ENCODE peak calls at places on chromosomes 5 and 9, in four cellular contexts. E is NCI-H1436 treated with DMSO at 0.1 percent for 48 hours, G is EL, D is GM19239. W is an unnamed sample.

GRCh38 chr9:26833792-26834191 is 58.8 kb downstream of the CAAP1 start:
- DNase-seq in D (no peak), G (peak; percentile 42), E (peak; percentile 9), W (peak; percentile 31)

GRCh38 chr9:89481161-89481915 is 16.6 kb downstream of the SEMA4D start:
- DNase-seq in G (no peak), D (no peak), E (no peak), W (no peak)

GRCh38 chr9:98998441-98999151 is 54.9 kb downstream of the COL15A1 start:
- DNase-seq in G (peak; percentile 67), D (peak; percentile 57), E (no peak), W (peak; percentile 89)

GRCh38 chr9:138117101-138117750 is 239.6 kb downstream of the CACNA1B start:
- DNase-seq in D (no peak), G (no peak), E (no peak), W (no peak)

GRCh38 chr9:98575379-98576346 is 133.1 kb downstream of the GABBR2 start:
- DNase-seq in G (peak; percentile 76), D (peak; percentile 54), E (no peak), W (no peak)

GRCh38 chr5:157651623-157652376 is 438 bp downstream of the SOX30 start:
- DNase-seq in G (peak; percentile 25), D (peak; percentile 42), E (no peak), W (no peak)

GRCh38 chr9:89254773-89255125 is 56.2 kb upstream of the CKS2 start:
- DNase-seq in D (no peak), E (no peak), G (no peak), W (no peak)

GRCh38 chr5:91928751-91929521 is 545.8 kb upstream of the ARRDC3 start:
- DNase-seq in E (peak; percentile 21), D (no peak), G (peak; percentile 10), W (no peak)

GRCh38 chr9:129317179-129318011 is 139.3 kb upstream of the IER5L start:
- DNase-seq in D (no peak), E (no peak), G (peak; percentile 48), W (no peak)

GRCh38 chr9:88605500-88606172 is 70.7 kb downstream of the NXNL2 start:
- DNase-seq in D (no peak), E (no peak), G (no peak), W (no peak)

GRCh38 chr5:172868924-172869565 is 35.0 kb downstream of the ERGIC1 start:
- DNase-seq in E (no peak), G (peak; percentile 93), D (no peak), W (no peak)

GRCh38 chr5:109454726-109455505 is 45.1 kb upstream of the PJA2 start:
- DNase-seq in E (no peak), D (no peak), G (peak; percentile 64), W (no peak)

GRCh38 chr5:33631139-33631538 is 190.4 kb downstream of the TARS1 start:
- DNase-seq in E (no peak), D (no peak), G (no peak), W (no peak)

GRCh38 chr9:37042421-37042820 is 8.4 kb upstream of the PAX5 start:
- DNase-seq in G (no peak), E (no peak), D (no peak), W (no peak)

GRCh38 chr9:109574061-109574882 is 76.2 kb upstream of the PTPN3 start:
- DNase-seq in G (peak; percentile 65), E (no peak), D (no peak), W (peak; percentile 49)

GRCh38 chr9:114629563-114630090 is 18.5 kb downstream of the TMEM268 start:
- DNase-seq in E (no peak), G (no peak), D (no peak), W (no peak)

GRCh38 chr9:127219533-127219932 is 45.0 kb upstream of the GARNL3 start:
- DNase-seq in G (no peak), E (no peak), D (no peak), W (no peak)

GRCh38 chr9:131271506-131271931 is 4.8 kb downstream of the FAM78A start:
- DNase-seq in E (no peak), G (no peak), D (no peak), W (no peak)

GRCh38 chr9:110078626-110079025 is 129.3 kb downstream of the C9orf152 start:
- DNase-seq in E (peak; percentile 60), D (no peak), G (no peak), W (no peak)

GRCh38 chr5:153987310-153987709 is 51.4 kb downstream of the FAM114A2 start:
- DNase-seq in E (no peak), G (no peak), D (no peak), W (no peak)

GRCh38 chr5:180116441-180117377 is 45.1 kb upstream of the RNF130 start:
- DNase-seq in E (no peak), D (no peak), G (no peak), W (peak; percentile 29)

GRCh38 chr9:89149726-89150125 is 28.9 kb downstream of the SHC3 start:
- DNase-seq in E (no peak), D (no peak), G (peak; percentile 71), W (no peak)

GRCh38 chr9:18606831-18607230 is 132.9 kb downstream of the ADAMTSL1 start:
- DNase-seq in E (no peak), G (peak; percentile 26), D (no peak), W (no peak)

GRCh38 chr5:19314840-19315239 is 673.2 kb downstream of the CDH18 start:
- DNase-seq in D (no peak), G (peak; percentile 45), E (no peak), W (no peak)

GRCh38 chr5:139543423-139543991 is 17.6 kb upstream of the UBE2D2 start:
- DNase-seq in D (peak; percentile 61), E (no peak), G (no peak), W (peak; percentile 45)

GRCh38 chr5:98541641-98542040 is 231.8 kb upstream of the RGMB start:
- DNase-seq in D (no peak), E (no peak), G (no peak), W (no peak)

GRCh38 chr9:107636596-107637405 is 147.2 kb upstream of the KLF4 start:
- DNase-seq in E (no peak), G (no peak), D (no peak), W (no peak)

GRCh38 chr5:83553000-83553486 is 81.5 kb downstream of the VCAN start:
- DNase-seq in E (no peak), D (no peak), G (no peak), W (no peak)

GRCh38 chr9:116594552-116594951 is 92.6 kb upstream of the TRIM32 start:
- DNase-seq in D (no peak), G (peak; percentile 88), E (no peak), W (no peak)

GRCh38 chr5:74255692-74256091 is 384.8 kb downstream of the ENC1 start:
- DNase-seq in G (no peak), E (no peak), D (no peak), W (no peak)

GRCh38 chr9:123027517-123027916 is 6.0 kb upstream of the GPR21 start:
- DNase-seq in E (no peak), G (no peak), D (no peak), W (no peak)

GRCh38 chr5:93572101-93572772 is 8.8 kb downstream of the NR2F1-AS1 start:
- DNase-seq in E (no peak), G (no peak), D (no peak), W (no peak)

GRCh38 chr5:124583469-124584350 is 162.7 kb downstream of the ZNF608 start:
- DNase-seq in D (peak; percentile 58), G (peak; percentile 75), E (peak; percentile 45), W (no peak)

GRCh38 chr9:21096901-21097255 is 19.1 kb upstream of the IFNB1 start:
- DNase-seq in G (no peak), D (no peak), E (no peak), W (no peak)

GRCh38 chr5:8756498-8757084 is 789.3 kb downstream of the SEMA5A start:
- DNase-seq in E (no peak), G (peak; percentile 61), D (no peak), W (peak; percentile 28)

W was measured in neural crest cell.